ENCODE peak calls at places on chromosomes 11 and 22, in eight cellular contexts. R is endothelial cell; F is A172; W is activated CD8-positive, alpha-beta memory T cell treated with anti-CD3 and anti-CD28 coated beads for 24 hours; O is omental fat pad; N is transverse colon; B is stimulated activated naive CD8-positive, alpha-beta T cell treated with anti-CD3 and anti-CD28 coated beads, Interleukin-15, amount 100 ng/mL, for 72 hours; V is NCI-H748 treated with DMSO at 0.1 percent for 48 hours. G is an unnamed sample.

GRCh38 chr11:66891849-66892660 is 35.2 kb downstream of the LRFN4 start:
- DNase-seq in R (no peak), F (peak), W (peak), O (no peak), N (peak), B (no peak), V (no peak), G (peak)

GRCh38 chr11:76854709-76855108 is 6.0 kb upstream of the ACER3 start:
- DNase-seq in R (no peak), F (no peak), W (no peak), O (no peak), N (no peak), B (no peak), V (no peak), G (no peak)

GRCh38 chr22:45208993-45209838 is 31.5 kb downstream of the KIAA0930 start:
- DNase-seq in R (peak), F (peak), W (peak), O (no peak), N (no peak), B (peak), V (no peak), G (no peak)

GRCh38 chr11:33706546-33706945 is 5.9 kb upstream of the C11orf91 start:
- DNase-seq in R (no peak), F (no peak), W (no peak), O (no peak), N (no peak), B (no peak), V (no peak), G (no peak)

GRCh38 chr11:121105063-121105480 is 4.0 kb downstream of the TECTA start:
- DNase-seq in R (no peak), F (no peak), W (no peak), O (no peak), N (no peak), B (no peak), V (no peak), G (peak)

GRCh38 chr11:35593143-35593542 is 25.1 kb upstream of the FJX1 start:
- DNase-seq in R (no peak), F (peak), W (no peak), O (no peak), N (no peak), B (no peak), V (no peak), G (no peak)

GRCh38 chr11:35141538-35141937 is 2.6 kb downstream of the CD44 start:
- DNase-seq in R (no peak), F (no peak), W (peak), O (no peak), N (peak), B (no peak), V (no peak), G (peak)

GRCh38 chr11:116857936-116858335 is 20.5 kb upstream of the APOA1 start:
- DNase-seq in R (no peak), F (peak), W (no peak), O (no peak), N (no peak), B (no peak), V (no peak), G (no peak)

GRCh38 chr11:1653541-1654387 is 24.2 kb downstream of the KRTAP5-5 start:
- DNase-seq in R (no peak), F (no peak), W (no peak), O (no peak), N (no peak), B (no peak), V (no peak), G (no peak)

GRCh38 chr22:27677895-27678458 is 123.6 kb downstream of the MN1 start:
- DNase-seq in R (no peak), F (no peak), W (no peak), O (no peak), N (no peak), B (no peak), V (no peak), G (no peak)

GRCh38 chr11:44007746-44008501 is 39.9 kb upstream of the ACCSL start:
- DNase-seq in R (no peak), F (peak), W (peak), O (no peak), N (no peak), B (no peak), V (no peak), G (peak)

GRCh38 chr11:32056445-32056844 is 34.4 kb upstream of the RCN1 start:
- DNase-seq in R (no peak), F (peak), W (no peak), O (no peak), N (no peak), B (no peak), V (no peak), G (no peak)

GRCh38 chr11:23226331-23226909 is 366.1 kb upstream of the CCDC179 start:
- DNase-seq in R (no peak), F (peak), W (no peak), O (no peak), N (no peak), B (no peak), V (no peak), G (no peak)

GRCh38 chr11:44687310-44687842 is 39.4 kb upstream of the TSPAN18 start:
- DNase-seq in R (no peak), F (no peak), W (no peak), O (no peak), N (no peak), B (no peak), V (no peak), G (no peak)

GRCh38 chr11:113168804-113169342 is 145.5 kb upstream of the TTC12 start:
- DNase-seq in R (no peak), F (no peak), W (no peak), O (no peak), N (no peak), B (no peak), V (peak), G (no peak)

GRCh38 chr22:23831781-23832180 is 7.0 kb downstream of the DERL3 start:
- DNase-seq in R (no peak), F (no peak), W (no peak), O (no peak), N (no peak), B (no peak), V (no peak), G (no peak)

GRCh38 chr11:12859872-12860657 is 149.1 kb upstream of the RASSF10 start:
- DNase-seq in R (no peak), F (no peak), W (no peak), O (no peak), N (no peak), B (no peak), V (no peak), G (no peak)

GRCh38 chr11:102384419-102385052 is 37.5 kb downstream of the BIRC2 start:
- DNase-seq in R (no peak), F (no peak), W (no peak), O (no peak), N (no peak), B (no peak), V (no peak), G (no peak)

GRCh38 chr11:60984616-60985015 is 13.1 kb downstream of the CD6 start:
- DNase-seq in R (no peak), F (no peak), W (no peak), O (no peak), N (no peak), B (no peak), V (no peak), G (no peak)

GRCh38 chr22:31833930-31834329 is 80.1 kb downstream of the DEPDC5 start:
- DNase-seq in R (no peak), F (no peak), W (no peak), O (no peak), N (no peak), B (no peak), V (no peak), G (no peak)

GRCh38 chr11:17696741-17697140 is 22.6 kb upstream of the MYOD1 start:
- DNase-seq in R (no peak), F (no peak), W (no peak), O (no peak), N (no peak), B (no peak), V (no peak), G (no peak)

GRCh38 chr22:47605441-47605840 is 843.0 kb downstream of the TBC1D22A start:
- DNase-seq in R (no peak), F (no peak), W (no peak), O (no peak), N (no peak), B (no peak), V (no peak), G (no peak)

GRCh38 chr11:126799974-126800373 is 200.6 kb downstream of the KIRREL3 start:
- DNase-seq in R (no peak), F (no peak), W (no peak), O (no peak), N (no peak), B (no peak), V (no peak), G (no peak)

GRCh38 chr22:21816787-21817496 is 50.5 kb downstream of the MAPK1 start:
- DNase-seq in R (no peak), F (peak), W (no peak), O (no peak), N (no peak), B (no peak), V (no peak), G (peak)

GRCh38 chr22:39908737-39909136 is 7.9 kb downstream of the GRAP2 start:
- DNase-seq in R (no peak), F (peak), W (no peak), O (no peak), N (no peak), B (no peak), V (no peak), G (no peak)

GRCh38 chr22:50705219-50705691 is 32.6 kb downstream of the SHANK3 start:
- DNase-seq in R (peak), F (no peak), W (no peak), O (no peak), N (no peak), B (no peak), V (peak), G (no peak)

GRCh38 chr11:79437981-79438630 is 2.7 kb downstream of the TENM4 start:
- DNase-seq in R (peak), F (peak), W (no peak), O (no peak), N (no peak), B (no peak), V (peak), G (peak)

GRCh38 chr11:45984192-45984591 is 61.7 kb downstream of the LARGE2 start:
- DNase-seq in R (no peak), F (no peak), W (no peak), O (no peak), N (no peak), B (no peak), V (no peak), G (no peak)

G was measured in colonic mucosa.